ENCODE peak calls at places on chromosomes 16 and 17, in four cellular contexts. A, F, X and W are unnamed samples. For H3K4me1, the result is how much of the 10 kb centered on the place peaks cover.

GRCh38 chr16:30033270-30033669 is 2.2 kb upstream of the TLCD3B start:
- DNase-seq in A (peak), F (no peak), X (no peak), W (no peak)

GRCh38 chr16:84868829-84869457 is 49.2 kb downstream of the CRISPLD2 start:
- DNase-seq in A (no peak), F (no peak), X (no peak), W (peak)

GRCh38 chr17:4833178-4833940 is at the start of gene MINK1:
- DNase-seq in A (peak), F (peak), X (peak), W (peak)

GRCh38 chr17:34207572-34207971 is 47.5 kb upstream of the CCL2 start:
- DNase-seq in A (no peak), F (no peak), X (no peak), W (no peak)

GRCh38 chr16:81469183-81469677 is 24.6 kb downstream of the CMIP start:
- DNase-seq in A (peak), F (no peak), X (no peak), W (no peak)

GRCh38 chr16:84617068-84617630 is 729 bp downstream of the COTL1 start:
- DNase-seq in A (peak), F (peak), X (peak), W (no peak)

GRCh38 chr16:14177704-14178103 is 106.6 kb downstream of the MRTFB start:
- DNase-seq in A (no peak), F (no peak), X (no peak), W (no peak)

GRCh38 chr17:30808785-30809286 is 15.7 kb downstream of the CRLF3 start:
- DNase-seq in A (peak), F (no peak), X (no peak), W (no peak)

GRCh38 chr16:55323637-55324490 is at the start of gene IRX6:
- DNase-seq in A (no peak), F (no peak), X (no peak), W (peak)

GRCh38 chr16:13060932-13061331 is 159.5 kb downstream of the SHISA9 start:
- DNase-seq in A (no peak), F (no peak), X (no peak), W (no peak)

GRCh38 chr16:80123189-80123588 is 417.6 kb upstream of the DYNLRB2 start:
- DNase-seq in A (no peak), F (no peak), X (no peak), W (no peak)

GRCh38 chr17:33811984-33812383 is 443.1 kb upstream of the CCL2 start:
- DNase-seq in A (no peak), F (no peak), X (no peak), W (no peak)

GRCh38 chr17:13961262-13961661 is 108.0 kb upstream of the COX10 start:
- DNase-seq in A (no peak), F (no peak), X (no peak), W (no peak)

GRCh38 chr16:66416981-66417700 is 10.0 kb upstream of the BEAN1 start:
- DNase-seq in A (no peak), F (no peak), X (no peak), W (no peak)

DNA sequence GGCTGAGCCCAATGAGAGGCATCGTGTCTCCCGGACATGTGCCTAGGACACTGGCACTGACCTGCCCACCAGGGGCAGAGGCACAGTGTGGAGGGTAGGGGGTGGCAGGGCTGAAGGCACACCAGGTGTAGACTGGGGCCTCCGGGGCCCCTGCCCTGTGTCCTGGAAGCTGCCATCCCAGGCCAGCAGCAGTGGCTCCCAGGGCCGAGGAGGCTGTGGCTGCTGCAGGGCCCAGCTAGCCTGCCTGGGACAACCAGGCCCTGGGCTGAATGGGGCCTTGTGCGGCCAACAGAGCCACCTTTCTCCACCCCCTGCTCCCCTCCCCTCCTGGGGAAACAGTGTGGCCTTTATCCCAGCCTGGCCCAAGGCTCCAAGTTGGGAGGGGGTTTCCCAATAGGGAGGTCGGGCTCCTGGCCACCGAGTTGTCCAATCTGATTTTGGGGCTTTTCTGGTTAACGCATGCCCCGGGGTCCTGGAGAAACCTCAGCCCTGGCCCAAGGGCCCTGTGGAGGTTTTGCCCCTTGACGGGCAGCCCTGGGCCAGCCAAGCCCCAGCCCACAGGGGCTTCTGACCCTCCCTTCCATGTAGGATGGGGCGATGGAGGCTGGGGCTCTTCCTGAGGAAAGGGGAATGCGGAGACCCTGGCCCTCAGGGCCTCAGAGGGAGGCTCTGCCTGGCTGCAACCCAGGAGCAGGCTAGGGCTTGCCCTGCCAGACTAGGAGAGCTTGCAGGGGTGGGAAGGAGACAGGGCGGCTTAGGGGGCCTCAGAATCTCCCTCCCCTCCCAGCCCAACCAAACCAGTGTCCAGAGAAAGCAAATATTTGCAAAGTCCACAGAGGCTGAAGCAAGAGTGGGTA is 4.2 kb downstream of the MTSS2 start:
- DNase-seq in A (no peak), F (no peak), X (no peak), W (peak)
- H3K4me3 ChIP-seq in A (no peak), F (no peak), X (no peak), W (peak)

GRCh38 chr16:31085873-31086628 is 2.7 kb downstream of the PRSS53 start:
- DNase-seq in A (no peak), F (no peak), X (no peak), W (no peak)
- H3K27ac ChIP-seq in A (no peak), F (no peak), X (no peak), W (no peak)

GRCh38 chr16:48745541-48745940 is 135.6 kb upstream of the N4BP1 start:
- DNase-seq in A (no peak), F (no peak), X (no peak), W (no peak)
- H3K4me1 ChIP-seq in A (under half), F (under half), X (under half), W (under half)

GRCh38 chr16:26505501-26505900 is 561.2 kb upstream of the C16orf82 start:
- DNase-seq in A (no peak), F (no peak), X (no peak), W (no peak)

GRCh38 chr16:26511463-26511862 is 555.3 kb upstream of the C16orf82 start:
- DNase-seq in A (no peak), F (no peak), X (no peak), W (no peak)

DNA sequence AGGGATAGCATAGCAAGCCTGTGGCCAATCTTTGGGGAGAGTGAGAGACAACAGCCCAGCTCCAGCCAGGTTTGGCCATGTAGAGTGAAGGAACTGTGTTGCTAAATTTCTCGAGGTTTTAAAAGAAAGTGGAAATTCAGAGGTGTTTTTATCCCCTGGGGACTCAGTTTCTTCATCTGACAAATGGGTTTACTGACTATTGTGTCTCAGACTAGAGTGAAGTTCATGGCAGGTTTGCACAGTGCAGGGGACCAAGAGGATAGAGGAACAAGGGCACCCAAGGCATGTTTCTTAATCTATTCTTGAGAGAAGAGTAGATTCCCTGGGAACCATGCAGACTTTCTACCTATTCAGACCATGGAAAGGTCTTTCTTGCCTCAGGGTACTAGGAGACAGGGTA is 555.8 kb upstream of the C16orf82 start:
- DNase-seq in A (no peak), F (no peak), X (no peak), W (no peak)
- H3K4me3 ChIP-seq in A (no peak), F (no peak), X (no peak), W (no peak)

GRCh38 chr17:64728041-64728695 is 66.1 kb upstream of the SMURF2 start:
- DNase-seq in A (no peak), F (no peak), X (no peak), W (no peak)
- H3K27ac ChIP-seq in A (no peak), F (no peak), X (no peak), W (peak)